ENCODE peak calls at places on chromosome 6, in four cellular contexts. C is GM12878, E is HEK293T, L is K562. X is an unnamed sample.
A peak's percentile ranks its signal among the peaks of the same experiment; 100 is the strongest.

GRCh38 chr6:131362070-131362469 is 211.0 kb upstream of the ARG1 start:
- DNase-seq in C (no peak), E (no peak), L (no peak), X (no peak)

GRCh38 chr6:35737413-35738211 is 780 bp downstream of the ARMC12 start:
- DNase-seq in L (peak; percentile 72), C (no peak), E (peak; percentile 70), X (peak; percentile 87)

GRCh38 chr6:139291813-139292619 is at the start of gene TXLNB:
- DNase-seq in L (no peak), C (peak; percentile 83), E (peak; percentile 57), X (no peak)

GRCh38 chr6:88815491-88815890 is 147.9 kb downstream of the RNGTT start:
- DNase-seq in C (no peak), E (no peak), L (no peak), X (no peak)

GRCh38 chr6:163820745-163821456 is 406.4 kb downstream of the QKI start:
- DNase-seq in C (no peak), L (no peak), E (no peak), X (no peak)

GRCh38 chr6:98470821-98471220 is 363.6 kb upstream of the POU3F2 start:
- DNase-seq in L (no peak), C (no peak), E (no peak), X (no peak)

GRCh38 chr6:39388526-39389371 is 66.2 kb upstream of the KCNK16 start:
- DNase-seq in C (no peak), L (no peak), E (no peak), X (no peak)

GRCh38 chr6:53992522-53992921 is 118.7 kb upstream of the MLIP start:
- DNase-seq in C (no peak), E (no peak), L (no peak), X (no peak)

GRCh38 chr6:24972551-24972950 is 36.8 kb upstream of the RIPOR2 start:
- DNase-seq in E (no peak), L (no peak), C (no peak), X (no peak)

GRCh38 chr6:141103246-141103645 is 1029.5 kb upstream of the GJE1 start:
- DNase-seq in C (no peak), L (no peak), E (no peak), X (no peak)

GRCh38 chr6:40631760-40632159 is 44.6 kb upstream of the LRFN2 start:
- DNase-seq in E (no peak), L (no peak), C (no peak), X (no peak)

GRCh38 chr6:99568103-99568933 is at the start of gene CCNC:
- DNase-seq in L (peak; percentile 87), C (peak; percentile 76), E (peak; percentile 91), X (peak; percentile 93)

GRCh38 chr6:155126727-155127439 is 131.8 kb downstream of the TIAM2 start:
- DNase-seq in C (no peak), E (no peak), L (no peak), X (peak; percentile 93)

GRCh38 chr6:128209771-128210170 is 308.9 kb upstream of the THEMIS start:
- DNase-seq in C (no peak), L (no peak), E (no peak), X (peak; percentile 12)
- TF ChIP-seq FOXK2 in C (no peak), L (no peak), E (no peak), X (no peak)

GRCh38 chr6:133698272-133698671 is 190.6 kb upstream of the TCF21 start:
- DNase-seq in C (no peak), E (no peak), L (no peak), X (no peak)
- TF ChIP-seq FOXK2 in C (no peak), E (no peak), L (no peak), X (no peak)

DNA sequence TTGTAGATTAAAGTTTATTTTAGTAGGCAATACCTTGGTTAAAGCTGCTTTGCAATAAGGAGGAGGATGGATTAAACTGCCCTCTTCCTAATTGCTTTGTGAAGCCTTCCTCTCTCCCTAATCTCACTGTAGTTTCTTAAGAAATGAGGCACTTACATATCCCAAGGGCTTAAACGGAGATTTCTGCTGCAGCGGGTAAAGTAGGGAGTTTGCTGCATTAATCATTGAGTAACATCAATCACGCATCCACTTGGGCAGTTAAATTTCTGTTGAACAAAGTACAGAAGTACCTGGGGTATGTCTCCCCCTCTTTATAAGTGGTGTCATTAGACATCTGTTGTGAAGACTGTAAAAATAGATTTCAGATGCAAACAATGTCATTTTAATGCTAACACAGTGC is 29.5 kb upstream of the ARID1B start:
- DNase-seq in L (no peak), E (no peak), C (no peak), X (no peak)
- TF ChIP-seq FOXK2 in L (no peak), E (no peak), C (no peak), X (no peak)

GRCh38 chr6:10733863-10734262 is 11.0 kb downstream of the TMEM14C start:
- DNase-seq in C (no peak), E (no peak), L (no peak), X (no peak)
- TF ChIP-seq FOXK2 in C (no peak), E (no peak), L (no peak), X (no peak)

GRCh38 chr6:2509746-2510145 is 241.0 kb downstream of the MYLK4 start:
- DNase-seq in C (no peak), L (no peak), E (no peak), X (no peak)

GRCh38 chr6:2504495-2505064 is 246.1 kb downstream of the MYLK4 start:
- DNase-seq in C (no peak), E (no peak), L (no peak), X (no peak)

GRCh38 chr6:2505624-2506023 is 245.1 kb downstream of the MYLK4 start:
- DNase-seq in L (peak; percentile 29), E (peak; percentile 64), C (no peak), X (no peak)

GRCh38 chr6:2507638-2508037 is 243.1 kb downstream of the MYLK4 start:
- DNase-seq in E (no peak), C (no peak), L (no peak), X (no peak)

DNA sequence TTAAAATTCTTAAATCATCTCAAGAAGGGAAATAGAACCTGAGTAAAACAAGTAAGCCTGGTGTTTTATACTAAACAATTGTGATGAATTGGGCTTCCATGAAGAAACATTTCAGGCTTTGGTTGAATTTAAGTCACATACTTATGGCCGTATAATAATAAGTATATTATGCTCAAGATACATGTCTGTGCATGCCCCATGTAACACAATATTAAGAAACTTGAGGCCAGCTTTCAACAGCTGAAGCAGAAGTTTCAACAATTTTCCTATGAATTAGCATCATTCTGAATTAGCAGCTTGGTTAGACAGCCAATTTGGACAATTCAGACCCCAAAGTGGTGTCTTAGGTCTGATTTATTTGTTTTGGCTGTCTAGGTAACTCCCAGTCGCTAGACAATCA is 243.7 kb downstream of the MYLK4 start:
- DNase-seq in L (no peak), C (no peak), E (no peak), X (no peak)
- TF ChIP-seq FOXK2 in L (no peak), C (no peak), E (no peak), X (no peak)

GRCh38 chr6:106961136-106961535 is 13.4 kb downstream of the CD24 start:
- DNase-seq in L (no peak), E (no peak), C (no peak), X (no peak)
- TF ChIP-seq FOXK2 in L (no peak), E (no peak), C (no peak), X (no peak)

GRCh38 chr6:48912503-48912902 is 550.5 kb downstream of the MMUT start:
- DNase-seq in E (no peak), L (no peak), C (no peak), X (no peak)
- TF ChIP-seq FOXK2 in E (no peak), L (no peak), C (no peak), X (no peak)

GRCh38 chr6:31634131-31634530 is 13.6 kb downstream of the PRRC2A start:
- DNase-seq in L (no peak), C (no peak), E (no peak), X (no peak)
- TF ChIP-seq FOXK2 in L (no peak), C (no peak), E (no peak), X (no peak)

GRCh38 chr6:167701010-167701409 is 125.7 kb upstream of the AFDN start:
- DNase-seq in E (no peak), C (no peak), L (no peak), X (no peak)

GRCh38 chr6:167704396-167704801 is 122.3 kb upstream of the AFDN start:
- DNase-seq in C (no peak), E (peak; percentile 3), L (peak; percentile 31), X (no peak)

GRCh38 chr6:167703781-167704180 is 122.9 kb upstream of the AFDN start:
- DNase-seq in L (no peak), E (peak; percentile 5), C (no peak), X (no peak)

GRCh38 chr6:167703347-167703746 is 123.4 kb upstream of the AFDN start:
- DNase-seq in C (no peak), E (peak; percentile 5), L (no peak), X (no peak)

GRCh38 chr6:167702241-167702827 is 124.4 kb upstream of the AFDN start:
- DNase-seq in L (no peak), C (no peak), E (no peak), X (no peak)
- TF ChIP-seq FOXK2 in L (no peak), C (no peak), E (no peak), X (no peak)

X was measured in HepG2.